ENCODE peak calls at places on chromosomes 7 and 10, in six cellular contexts. Q is activated CD4-positive, CD25-positive, alpha-beta regulatory T cell; G is IMR-90; F is islet precursor cell; Z is Ammon's horn; S is stimulated activated CD4-positive, alpha-beta T cell treated with anti-CD3 and anti-CD28 coated beads, Interleukin-1b, Interleukin-23, amount 100 ng/mL, for 48 hours. B is an unnamed sample.
A peak's percentile ranks its signal among the peaks of the same experiment; 100 is the strongest.

GRCh38 chr10:122154733-122155366 is 116.2 kb upstream of the BTBD16 start:
- DNase-seq in Q (no peak), G (peak; percentile 83), F (peak; percentile 73), Z (peak; percentile 79), S (no peak), B (peak; percentile 58)

GRCh38 chr7:55575733-55576132 is 3.4 kb upstream of the VOPP1 start:
- DNase-seq in Q (no peak), G (no peak), F (no peak), Z (no peak), S (no peak), B (no peak)

GRCh38 chr7:36232971-36233550 is 80.0 kb downstream of the EEPD1 start:
- DNase-seq in Q (no peak), G (peak; percentile 77), F (no peak), Z (no peak), S (no peak), B (no peak)

GRCh38 chr10:87622290-87623004 is 37.2 kb upstream of the PAPSS2 start:
- DNase-seq in Q (no peak), G (no peak), F (no peak), Z (no peak), S (no peak), B (no peak)

GRCh38 chr7:116942503-116942902 is 10.8 kb upstream of the ST7 start:
- DNase-seq in Q (no peak), G (no peak), F (no peak), Z (no peak), S (no peak), B (no peak)

GRCh38 chr7:42479452-42480303 is 242.7 kb upstream of the GLI3 start:
- DNase-seq in Q (no peak), G (no peak), F (no peak), Z (no peak), S (no peak), B (no peak)

GRCh38 chr7:33694006-33694405 is 211.3 kb upstream of the BMPER start:
- DNase-seq in Q (no peak), G (no peak), F (no peak), Z (no peak), S (no peak), B (no peak)

GRCh38 chr10:110686037-110686436 is 41.9 kb downstream of the RBM20 start:
- DNase-seq in Q (no peak), G (peak; percentile 60), F (no peak), Z (no peak), S (no peak), B (no peak)

GRCh38 chr7:79339208-79339925 is 114.1 kb downstream of the MAGI2 start:
- DNase-seq in Q (no peak), G (no peak), F (no peak), Z (no peak), S (no peak), B (no peak)

GRCh38 chr10:55800607-55801241 is 560.3 kb downstream of the ZWINT start:
- DNase-seq in Q (no peak), G (no peak), F (no peak), Z (peak; percentile 5), S (no peak), B (no peak)

GRCh38 chr7:95899919-95900513 is 127.7 kb downstream of the DYNC1I1 start:
- DNase-seq in Q (no peak), G (no peak), F (peak; percentile 62), Z (no peak), S (no peak), B (no peak)

GRCh38 chr10:35412900-35413491 is 76.7 kb downstream of the CCNY start:
- DNase-seq in Q (no peak), G (peak; percentile 61), F (no peak), Z (no peak), S (no peak), B (peak; percentile 61)

GRCh38 chr10:13439313-13439712 is 89.5 kb downstream of the BEND7 start:
- DNase-seq in Q (no peak), G (no peak), F (no peak), Z (no peak), S (no peak), B (no peak)

GRCh38 chr7:99504281-99504602 is 220 bp upstream of the ZKSCAN5 start:
- DNase-seq in Q (no peak), G (no peak), F (peak; percentile 100), Z (peak; percentile 98), S (no peak), B (peak; percentile 97)